ENCODE peak calls at places on chromosomes 11 and 22, in ten cellular contexts. M, P, Y, F, D, T, K, U, G and A are unnamed samples.

GRCh38 chr11:7696424-7696823 is 9.9 kb downstream of the OVCH2 start:
- DNase-seq in M (no peak), Y (no peak), F (no peak), U (no peak), K (no peak), G (no peak), T (no peak), D (no peak), P (no peak), A (no peak)

GRCh38 chr11:57641426-57641825 is 8.3 kb downstream of the YPEL4 start:
- DNase-seq in U (peak), P (no peak), Y (peak), G (peak), D (peak), T (peak), K (peak), F (peak), M (no peak), A (no peak)

GRCh38 chr11:12799373-12799835 is 125.2 kb downstream of the TEAD1 start:
- DNase-seq in G (peak), U (peak), M (no peak), F (no peak), P (no peak), Y (no peak), K (no peak), D (peak), T (no peak), A (no peak)

GRCh38 chr22:45131749-45132148 is 32.0 kb upstream of the NUP50 start:
- DNase-seq in F (no peak), P (no peak), Y (no peak), K (no peak), G (no peak), D (no peak), T (no peak), M (peak), U (no peak), A (no peak)

GRCh38 chr11:57459112-57460016 is 964 bp upstream of the RTN4RL2 start:
- DNase-seq in Y (no peak), T (no peak), D (peak), U (no peak), K (peak), P (no peak), F (no peak), G (peak), M (no peak), A (no peak)

GRCh38 chr11:43830928-43831440 is 49.6 kb upstream of the ALKBH3 start:
- DNase-seq in Y (peak), F (peak), P (no peak), D (no peak), K (peak), T (peak), U (no peak), G (peak), M (no peak), A (peak)

GRCh38 chr11:62233730-62234129 is 8.3 kb upstream of the SCGB1D2 start:
- DNase-seq in U (no peak), T (no peak), F (no peak), D (no peak), K (no peak), Y (no peak), P (no peak), G (peak), M (no peak), A (no peak)

GRCh38 chr11:111520565-111520964 is 6.0 kb downstream of the HOATZ start:
- DNase-seq in M (no peak), K (peak), Y (peak), T (peak), D (no peak), F (peak), P (no peak), G (no peak), U (no peak), A (no peak)

GRCh38 chr22:43188829-43189545 is 2.1 kb upstream of the TTLL12 start:
- DNase-seq in T (no peak), F (no peak), M (no peak), K (no peak), G (no peak), Y (no peak), P (no peak), D (no peak), U (no peak), A (no peak)